ENCODE peak calls at places on chromosomes 5 and 9, in six cellular contexts. E, H, R, X, U and J are unnamed samples. For H3K9me3, the result is how much of the 10 kb centered on the place peaks cover.

GRCh38 chr5:168132186-168132585 is 159.3 kb upstream of the WWC1 start:
- DNase-seq in E (no peak), H (no peak), R (no peak), X (no peak), U (no peak), J (no peak)

GRCh38 chr5:91514408-91514807 is 131.3 kb upstream of the ARRDC3 start:
- DNase-seq in E (no peak), H (no peak), R (no peak), X (no peak), U (no peak), J (no peak)

GRCh38 chr5:96256795-96257470 is 176.1 kb downstream of the PCSK1 start:
- DNase-seq in E (peak), H (no peak), R (peak), X (no peak), U (no peak), J (no peak)

GRCh38 chr5:16628376-16628775 is 11.6 kb upstream of the RETREG1 start:
- DNase-seq in E (no peak), H (no peak), R (no peak), X (no peak), U (no peak), J (no peak)

GRCh38 chr5:96963267-96963666 is 27.4 kb downstream of the LNPEP start:
- DNase-seq in E (no peak), H (no peak), R (peak), X (no peak), U (no peak), J (no peak)

GRCh38 chr5:173498286-173498685 is 118.2 kb downstream of the BOD1 start:
- DNase-seq in E (no peak), H (no peak), R (no peak), X (no peak), U (no peak), J (no peak)

GRCh38 chr5:40258205-40258604 is 421.5 kb upstream of the PTGER4 start:
- DNase-seq in E (no peak), H (no peak), R (no peak), X (no peak), U (no peak), J (no peak)

GRCh38 chr9:38642951-38643350 is 22.6 kb upstream of the ANKRD18A start:
- DNase-seq in E (no peak), H (no peak), R (no peak), X (no peak), U (no peak), J (no peak)

GRCh38 chr5:80182802-80183645 is 72.8 kb downstream of the SERINC5 start:
- DNase-seq in E (no peak), H (no peak), R (no peak), X (no peak), U (no peak), J (no peak)

GRCh38 chr5:40021007-40021406 is 596.2 kb upstream of the DAB2 start:
- DNase-seq in E (no peak), H (no peak), R (peak), X (no peak), U (no peak), J (no peak)

GRCh38 chr5:58786904-58787303 is 204.0 kb downstream of the RAB3C start:
- DNase-seq in E (no peak), H (no peak), R (no peak), X (no peak), U (no peak), J (no peak)

GRCh38 chr5:168712280-168712924 is 133.2 kb upstream of the PANK3 start:
- DNase-seq in E (peak), H (no peak), R (no peak), X (no peak), U (no peak), J (no peak)

GRCh38 chr5:16664368-16664767 is 47.6 kb upstream of the RETREG1 start:
- DNase-seq in E (no peak), H (no peak), R (no peak), X (no peak), U (no peak), J (no peak)

GRCh38 chr5:86833868-86834267 is 216.1 kb downstream of the COX7C start:
- DNase-seq in E (no peak), H (no peak), R (no peak), X (no peak), U (no peak), J (no peak)

GRCh38 chr9:72089461-72090130 is 29.2 kb upstream of the C9orf57 start:
- DNase-seq in E (no peak), H (no peak), R (peak), X (no peak), U (no peak), J (no peak)

GRCh38 chr5:118561971-118562370 is 426.4 kb downstream of the DTWD2 start:
- DNase-seq in E (no peak), H (no peak), R (no peak), X (no peak), U (no peak), J (no peak)

GRCh38 chr9:23769307-23769935 is 56.6 kb downstream of the ELAVL2 start:
- DNase-seq in E (no peak), H (no peak), R (no peak), X (no peak), U (no peak), J (no peak)

GRCh38 chr9:98484218-98484617 is 224.5 kb downstream of the GABBR2 start:
- DNase-seq in E (no peak), H (no peak), R (no peak), X (no peak), U (no peak), J (no peak)

GRCh38 chr5:153460421-153460820 is 30.0 kb upstream of the GRIA1 start:
- DNase-seq in E (no peak), H (no peak), R (no peak), X (no peak), U (no peak), J (no peak)

GRCh38 chr5:178672635-178673034 is 45.8 kb upstream of the CLK4 start:
- DNase-seq in E (no peak), H (no peak), R (no peak), X (no peak), U (no peak), J (no peak)

GRCh38 chr9:99431103-99431502 is 209.0 kb downstream of the SEC61B start:
- DNase-seq in E (no peak), H (no peak), R (no peak), X (no peak), U (no peak), J (no peak)

GRCh38 chr9:69122086-69122390 is 52.0 kb upstream of the TJP2 start:
- DNase-seq in E (peak), H (peak), R (peak), X (peak), U (no peak), J (peak)

GRCh38 chr5:145711417-145711816 is 123.7 kb downstream of the PRELID2 start:
- DNase-seq in E (no peak), H (no peak), R (no peak), X (no peak), U (no peak), J (no peak)

GRCh38 chr5:86968311-86968753 is 299.4 kb upstream of the RASA1 start:
- DNase-seq in E (peak), H (no peak), R (no peak), X (no peak), U (no peak), J (no peak)

GRCh38 chr5:120882042-120882775 is 418.1 kb downstream of the PRR16 start:
- DNase-seq in E (no peak), H (no peak), R (no peak), X (no peak), U (no peak), J (no peak)

GRCh38 chr5:51685399-51685798 is 302.2 kb downstream of the ISL1 start:
- DNase-seq in E (no peak), H (no peak), R (no peak), X (no peak), U (no peak), J (no peak)

GRCh38 chr5:75366787-75367186 is 29.8 kb downstream of the HMGCR start:
- DNase-seq in E (no peak), H (no peak), R (no peak), X (no peak), U (no peak), J (no peak)

GRCh38 chr5:105953616-105954015 is 1717.1 kb downstream of the EFNA5 start:
- DNase-seq in E (no peak), H (no peak), R (no peak), X (no peak), U (no peak), J (no peak)

DNA sequence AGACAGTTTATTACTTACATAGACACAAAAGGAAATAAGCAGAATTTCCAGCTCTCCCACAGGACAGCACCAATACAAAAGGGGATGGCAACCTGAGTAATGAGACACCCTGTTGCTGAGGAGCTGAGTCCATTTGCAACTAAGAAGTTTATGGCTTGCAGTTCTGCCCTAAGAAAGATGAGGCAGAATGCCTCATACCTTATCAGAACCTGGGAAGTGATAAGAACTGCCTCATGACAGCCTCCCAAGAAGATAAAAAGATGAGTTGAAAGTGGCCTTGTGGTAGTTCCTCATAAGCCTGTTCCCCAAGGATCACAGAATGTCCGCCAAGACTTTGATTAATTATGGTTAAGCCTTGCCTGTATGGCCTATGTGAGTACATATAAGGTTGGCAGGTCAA is 41.7 kb downstream of the ZMAT2 start:
- DNase-seq in E (no peak), H (no peak), R (no peak), X (no peak), U (no peak), J (no peak)
- H3K9me3 ChIP-seq in E (under half), H (under half), R (under half), X (under half), U (under half), J (under half)

GRCh38 chr5:157770665-157771064 is 27.2 kb downstream of the LSM11 start:
- DNase-seq in E (no peak), H (no peak), R (no peak), X (no peak), U (no peak), J (no peak)

GRCh38 chr5:157761690-157762611 is 18.4 kb downstream of the LSM11 start:
- DNase-seq in E (peak), H (no peak), R (peak), X (no peak), U (peak), J (no peak)

GRCh38 chr5:157766441-157766840 is 22.9 kb downstream of the LSM11 start:
- DNase-seq in E (no peak), H (no peak), R (no peak), X (no peak), U (no peak), J (no peak)

GRCh38 chr5:157772077-157772613 is 28.6 kb downstream of the LSM11 start:
- DNase-seq in E (no peak), H (no peak), R (no peak), X (no peak), U (no peak), J (no peak)

DNA sequence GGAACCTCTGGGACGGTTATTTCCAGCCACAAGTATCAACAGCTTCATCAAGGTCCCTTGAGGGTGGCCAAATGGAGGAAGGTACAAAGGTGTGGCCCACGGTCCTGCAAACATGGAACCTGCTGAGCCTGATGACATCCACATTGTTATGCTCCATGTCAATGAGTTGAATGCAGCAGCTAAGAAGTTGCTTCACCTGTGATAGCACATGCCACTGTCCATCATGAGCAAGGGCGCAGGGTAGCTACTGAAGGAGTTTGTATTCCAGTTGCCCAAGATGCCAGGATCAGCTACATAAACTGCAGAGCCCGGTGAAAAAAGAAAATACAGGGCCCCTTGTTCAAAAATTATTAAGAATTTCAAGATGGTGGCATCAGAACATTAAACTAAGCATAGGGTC is 24.2 kb downstream of the LSM11 start:
- DNase-seq in E (no peak), H (no peak), R (no peak), X (no peak), U (no peak), J (no peak)
- H3K4me3 ChIP-seq in E (no peak), H (no peak), R (no peak), X (no peak), U (no peak), J (no peak)

GRCh38 chr9:1458503-1458902 is 408.3 kb downstream of the DMRT2 start:
- DNase-seq in E (no peak), H (no peak), R (peak), X (no peak), U (no peak), J (no peak)

GRCh38 chr9:1460143-1460769 is 410.1 kb downstream of the DMRT2 start:
- DNase-seq in E (no peak), H (no peak), R (no peak), X (no peak), U (peak), J (no peak)

GRCh38 chr9:1457460-1457859 is 407.3 kb downstream of the DMRT2 start:
- DNase-seq in E (no peak), H (no peak), R (no peak), X (no peak), U (no peak), J (no peak)

GRCh38 chr9:1462626-1463308 is 412.6 kb downstream of the DMRT2 start:
- DNase-seq in E (no peak), H (no peak), R (no peak), X (no peak), U (no peak), J (no peak)
- H3K9me3 ChIP-seq in E (under half), H (under half), R (under half), X (under half), U (under half), J (under half)

GRCh38 chr5:139296198-139296597 is 2.7 kb downstream of the MATR3 start:
- DNase-seq in E (no peak), H (no peak), R (no peak), X (no peak), U (no peak), J (no peak)
- H3K4me3 ChIP-seq in E (peak), H (peak), R (no peak), X (peak), U (no peak), J (no peak)

GRCh38 chr5:63837437-63837836 is 124.8 kb downstream of the HTR1A start:
- DNase-seq in E (no peak), H (no peak), R (no peak), X (no peak), U (no peak), J (no peak)

DNA sequence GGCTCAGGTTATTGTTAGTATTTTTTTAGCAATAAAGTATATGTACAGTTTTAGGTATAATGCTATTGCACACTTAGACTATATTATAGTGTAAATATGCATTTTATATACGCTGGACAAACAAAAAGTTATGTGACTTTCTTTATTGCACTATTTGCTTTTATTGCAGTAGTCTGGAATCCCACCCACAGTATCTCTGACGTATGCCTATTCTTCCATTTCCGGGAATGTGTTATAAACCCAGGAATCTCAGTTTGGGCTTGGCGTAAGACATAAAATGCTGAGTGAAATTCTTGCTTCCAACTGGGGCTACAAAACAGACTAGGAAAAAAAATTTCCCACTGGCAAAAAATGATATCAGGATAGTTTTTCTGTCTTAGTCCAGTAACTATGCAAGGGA is 119.1 kb downstream of the HTR1A start:
- DNase-seq in E (no peak), H (no peak), R (no peak), X (no peak), U (no peak), J (no peak)
- H3K9me3 ChIP-seq in E (under half), H (under half), R (under half), X (under half), U (under half), J (under half)

GRCh38 chr5:151086192-151086869 is 5.5 kb upstream of the TNIP1 start:
- DNase-seq in E (no peak), H (no peak), R (no peak), X (no peak), U (no peak), J (no peak)
- H3K4me3 ChIP-seq in E (no peak), H (peak), R (no peak), X (no peak), U (no peak), J (no peak)

DNA sequence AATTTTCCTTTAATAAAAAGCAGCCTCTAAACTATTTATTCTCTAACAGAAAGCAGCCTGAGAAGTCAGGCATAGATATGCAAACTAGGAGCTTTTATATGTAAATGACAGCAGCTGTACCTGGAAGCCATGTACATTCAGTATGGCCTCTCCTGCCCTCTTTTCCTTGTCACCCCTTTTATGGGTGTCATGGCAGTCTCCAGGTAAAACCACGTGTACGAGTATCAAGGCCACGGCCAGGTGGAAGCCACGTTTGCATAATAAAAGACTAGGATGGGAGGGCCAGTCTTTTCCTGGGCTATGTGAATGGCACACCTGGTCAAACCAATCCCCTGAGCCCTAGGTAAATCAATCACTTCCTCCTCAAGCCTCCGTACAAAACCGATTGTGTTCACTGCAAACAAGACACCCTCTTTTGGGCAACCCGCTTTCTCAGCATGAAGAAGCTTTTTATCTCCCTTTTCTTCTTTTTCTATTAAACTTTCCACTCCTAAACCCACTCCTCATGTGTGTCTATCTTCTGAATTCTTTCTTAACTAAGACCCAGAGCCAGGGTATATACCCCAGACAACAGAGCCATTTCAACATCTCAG is 419.5 kb upstream of the CTNND2 start:
- DNase-seq in E (no peak), H (no peak), R (no peak), X (no peak), U (peak), J (no peak)
- H3K9me3 ChIP-seq in E (under half), H (under half), R (under half), X (under half), U (under half), J (under half)

GRCh38 chr5:177131711-177132503 is 1.7 kb upstream of the NSD1 start:
- DNase-seq in E (no peak), H (peak), R (peak), X (no peak), U (no peak), J (no peak)
- H3K4me3 ChIP-seq in E (no peak), H (peak), R (no peak), X (no peak), U (peak), J (no peak)

DNA sequence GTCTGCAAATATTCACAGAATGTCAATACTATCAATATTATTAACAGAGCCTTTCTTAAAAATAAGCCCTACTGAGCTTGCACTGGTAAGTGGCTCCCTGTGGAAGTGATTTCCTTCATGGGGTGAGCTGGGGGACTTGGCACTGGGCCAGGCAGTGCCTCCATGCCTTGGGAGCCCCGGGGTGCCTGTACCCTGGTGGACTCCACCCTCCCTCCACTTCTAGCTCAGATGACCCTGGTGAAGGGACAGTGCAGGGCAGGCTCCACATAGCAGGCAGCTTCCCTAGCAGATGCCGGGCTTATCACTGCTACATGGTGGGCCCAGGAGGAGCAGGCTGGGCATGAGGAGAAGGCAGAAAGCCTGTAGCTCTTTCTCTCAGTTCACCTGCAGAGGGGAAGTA is 119.2 kb downstream of the DCP2 start:
- DNase-seq in E (no peak), H (no peak), R (no peak), X (no peak), U (no peak), J (no peak)
- H3K9me3 ChIP-seq in E (under half), H (under half), R (under half), X (under half), U (under half), J (under half)